ENCODE peak calls at places on chromosomes 7 and 10, in six cellular contexts. O, R, Z, H, C and N are unnamed samples.

GRCh38 chr10:102436312-102436711 is 3.9 kb upstream of the CUEDC2 start:
- DNase-seq in Z (no peak), O (no peak), R (no peak), C (no peak), H (no peak), N (peak; percentile 61)

GRCh38 chr7:77450054-77450453 is 33.9 kb upstream of the GSAP start:
- DNase-seq in O (no peak), R (no peak), H (no peak), Z (no peak), C (no peak), N (no peak)

GRCh38 chr7:2046581-2047271 is 186.0 kb downstream of the MAD1L1 start:
- DNase-seq in H (no peak), C (no peak), R (no peak), Z (peak; percentile 32), O (no peak), N (no peak)

GRCh38 chr7:136718191-136718590 is 150.3 kb upstream of the CHRM2 start:
- DNase-seq in O (no peak), C (no peak), R (no peak), Z (no peak), H (no peak), N (no peak)

GRCh38 chr10:132970641-132971438 is 28.5 kb upstream of the CFAP46 start:
- DNase-seq in C (peak; percentile 36), R (no peak), H (no peak), Z (peak; percentile 40), O (no peak), N (no peak)

GRCh38 chr10:93471110-93471651 is 11.0 kb downstream of the MYOF start:
- DNase-seq in C (no peak), Z (no peak), H (no peak), R (no peak), O (peak; percentile 81), N (no peak)

GRCh38 chr7:149714910-149715471 is 58.4 kb downstream of the ZNF467 start:
- DNase-seq in H (no peak), R (no peak), C (no peak), Z (no peak), O (no peak), N (no peak)

GRCh38 chr7:104951546-104951945 is 62.5 kb upstream of the KMT2E start:
- DNase-seq in H (no peak), Z (peak; percentile 76), R (no peak), O (no peak), C (no peak), N (no peak)

GRCh38 chr10:111504376-111504775 is 427.5 kb downstream of the ADRA2A start:
- DNase-seq in H (no peak), Z (no peak), C (no peak), O (no peak), R (no peak), N (no peak)

GRCh38 chr10:3886666-3887251 is 101.8 kb upstream of the KLF6 start:
- DNase-seq in Z (peak; percentile 57), O (peak; percentile 65), R (no peak), C (no peak), H (peak; percentile 67), N (no peak)

GRCh38 chr7:20351901-20352300 is 21.2 kb downstream of the ITGB8 start:
- DNase-seq in Z (no peak), O (peak; percentile 63), C (no peak), R (no peak), H (no peak), N (no peak)

GRCh38 chr10:6145414-6145978 is 56.7 kb downstream of the RBM17 start:
- DNase-seq in O (no peak), C (no peak), R (no peak), H (no peak), Z (no peak), N (no peak)

GRCh38 chr10:16521311-16522016 is at the start of gene C1QL3:
- DNase-seq in H (no peak), R (no peak), C (no peak), O (no peak), Z (no peak), N (no peak)

GRCh38 chr7:69880848-69881247 is 282.6 kb downstream of the AUTS2 start:
- DNase-seq in H (no peak), Z (no peak), R (no peak), C (no peak), O (no peak), N (no peak)

GRCh38 chr10:131703941-131704340 is 196.9 kb upstream of the PPP2R2D start:
- DNase-seq in O (no peak), Z (no peak), R (no peak), C (no peak), H (no peak), N (no peak)

GRCh38 chr7:127322351-127322750 is 69.6 kb upstream of the GRM8 start:
- DNase-seq in Z (no peak), O (no peak), C (no peak), R (no peak), H (no peak), N (no peak)

GRCh38 chr7:66841898-66842297 is 79.1 kb upstream of the TMEM248 start:
- DNase-seq in C (no peak), Z (no peak), R (no peak), O (no peak), H (no peak), N (peak; percentile 15)

GRCh38 chr7:66837007-66837406 is 84.0 kb upstream of the TMEM248 start:
- DNase-seq in O (no peak), C (peak; percentile 56), Z (no peak), H (no peak), R (no peak), N (peak; percentile 57)

GRCh38 chr7:66839814-66840213 is 81.2 kb upstream of the TMEM248 start:
- DNase-seq in H (no peak), R (no peak), Z (no peak), C (no peak), O (no peak), N (no peak)

GRCh38 chr7:66840316-66840715 is 80.7 kb upstream of the TMEM248 start:
- DNase-seq in C (no peak), O (no peak), R (no peak), H (no peak), Z (no peak), N (no peak)

DNA sequence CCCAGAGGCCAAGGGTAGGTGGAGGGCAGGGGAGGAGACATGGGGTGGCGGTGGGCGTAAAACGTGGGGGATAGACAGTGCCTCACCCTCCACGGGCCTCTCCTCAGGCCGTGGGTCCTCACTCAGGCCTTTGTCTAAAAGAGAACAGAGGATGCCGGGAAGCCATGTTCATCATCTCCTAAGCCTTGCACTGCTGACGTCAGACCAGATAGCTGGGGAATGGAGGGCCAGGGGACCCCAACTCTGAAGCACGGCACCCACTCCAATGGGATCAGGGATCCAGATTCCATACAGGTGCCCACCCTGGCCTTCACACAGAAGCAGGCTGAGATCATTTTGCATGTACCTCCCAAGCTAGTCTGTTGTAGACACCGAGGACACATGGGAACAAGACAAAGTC is 83.4 kb upstream of the TMEM248 start:
- DNase-seq in C (no peak), H (no peak), O (no peak), Z (no peak), R (no peak), N (no peak)
- H3K4me1 ChIP-seq in C (no peaks in the 10 kb centered on the region), H (no peaks in the 10 kb centered on the region), O (no peaks in the 10 kb centered on the region), Z (no peaks in the 10 kb centered on the region), R (no peaks in the 10 kb centered on the region), N (no peaks in the 10 kb centered on the region)

GRCh38 chr7:30069096-30069867 is 41.1 kb downstream of the PLEKHA8 start:
- DNase-seq in C (no peak), H (no peak), Z (no peak), R (no peak), O (no peak), N (no peak)

GRCh38 chr7:30076411-30076810 is 48.2 kb downstream of the PLEKHA8 start:
- DNase-seq in R (no peak), H (no peak), O (no peak), Z (no peak), C (no peak), N (no peak)

GRCh38 chr7:30079880-30080279 is 51.7 kb downstream of the PLEKHA8 start:
- DNase-seq in C (no peak), R (no peak), Z (no peak), O (no peak), H (no peak), N (no peak)

GRCh38 chr7:30070052-30070451 is 41.8 kb downstream of the PLEKHA8 start:
- DNase-seq in R (no peak), O (no peak), H (no peak), C (no peak), Z (no peak), N (no peak)

GRCh38 chr7:30074422-30075030 is 46.3 kb downstream of the PLEKHA8 start:
- DNase-seq in Z (no peak), R (no peak), O (peak; percentile 65), C (no peak), H (no peak), N (no peak)
- TF ChIP-seq CTCF in Z (peak; percentile 33), R (peak; percentile 55), O (peak; percentile 82), C (no peak), H (no peak), N (peak; percentile 58)

DNA sequence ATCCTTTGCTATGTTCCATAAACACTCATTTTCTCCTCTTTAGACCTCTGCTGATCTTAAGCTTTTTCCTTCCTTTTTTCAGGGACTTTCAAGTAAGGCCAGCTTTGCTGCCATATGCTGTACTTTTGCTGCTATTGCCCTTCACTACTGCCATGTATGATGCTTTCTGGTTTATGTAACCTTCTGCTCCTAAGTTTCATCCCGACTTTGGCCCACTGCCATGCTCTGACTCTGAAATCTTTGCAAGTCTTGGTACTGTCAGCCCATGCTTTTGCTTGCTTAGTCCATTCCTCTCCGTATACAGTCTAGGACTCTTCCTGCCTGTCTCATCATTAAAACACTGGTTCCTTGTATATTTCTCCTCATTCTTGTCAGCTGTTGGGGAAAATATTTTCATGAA is 152.4 kb downstream of the RNF133 start:
- DNase-seq in Z (peak; percentile 20), C (no peak), H (no peak), O (no peak), R (no peak), N (no peak)
- H3K4me3 ChIP-seq in Z (no peak overlapping the region), C (no peak overlapping the region), H (no peak overlapping the region), O (no peak overlapping the region), R (no peak overlapping the region), N (no peak overlapping the region)

DNA sequence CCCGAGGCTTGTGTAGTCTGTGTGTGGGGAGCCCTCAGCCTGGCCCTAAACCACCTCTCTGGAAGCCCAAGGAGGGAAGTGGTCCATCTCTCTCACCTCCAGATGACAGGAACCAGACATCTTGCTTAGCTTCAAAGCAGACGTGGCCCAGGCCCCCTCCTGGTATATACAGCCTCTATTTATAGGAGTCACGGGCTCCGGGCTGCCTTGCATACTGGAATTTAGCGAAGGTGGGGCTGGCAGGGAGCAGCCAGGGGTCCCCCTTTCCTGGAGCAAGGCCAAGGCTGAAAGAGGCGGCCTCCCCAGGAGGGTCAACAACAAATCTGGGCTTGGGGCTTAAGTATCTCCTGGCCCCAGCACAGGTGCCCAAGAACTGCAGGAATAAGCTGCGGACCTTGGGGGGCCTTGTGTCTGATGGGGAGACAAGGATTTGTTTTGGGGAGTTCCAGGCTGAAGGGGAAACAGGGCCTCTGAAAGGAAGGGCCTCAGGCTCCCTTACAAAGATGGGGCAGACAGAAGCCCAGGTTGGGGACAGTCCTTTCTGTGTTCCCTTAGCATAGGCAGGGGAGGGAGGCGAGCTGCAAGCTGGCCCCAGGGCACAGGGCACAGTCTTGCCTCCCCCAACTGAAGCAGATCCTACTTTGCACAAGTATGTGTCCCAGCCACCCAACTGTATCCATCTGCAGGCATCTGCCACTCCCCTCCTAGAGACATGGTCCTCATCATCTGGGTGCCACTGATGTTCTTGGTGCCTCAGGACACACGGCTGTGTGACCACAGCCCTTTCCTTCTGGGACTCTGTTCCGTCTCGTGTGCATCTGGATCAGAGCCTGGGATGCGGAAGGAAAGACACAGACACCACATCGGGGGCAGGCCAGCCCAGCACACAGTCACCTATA is 11.9 kb downstream of the ZCCHC24 start:
- DNase-seq in R (no peak), H (no peak), C (no peak), Z (no peak), O (no peak), N (no peak)
- H3K4me1 ChIP-seq in R (no peaks in the 10 kb centered on the region), H (peaks cover 23% of the 10 kb centered on the region), C (peaks cover 13% of the 10 kb centered on the region), Z (peaks cover 64% of the 10 kb centered on the region), O (peaks cover 52% of the 10 kb centered on the region), N (no peaks in the 10 kb centered on the region)